ENCODE peak calls at places on chromosomes 7 and 10, in eight cellular contexts. T, A, K, M, P, L, O and D are unnamed samples.

GRCh38 chr7:92633211-92633906 is 43.2 kb upstream of the FAM133B start:
- DNase-seq in P (no peak), M (peak; percentile 87), T (no peak), K (peak; percentile 96), L (peak; percentile 52), O (peak; percentile 92), A (peak; percentile 85), D (no peak)

GRCh38 chr7:23044581-23044980 is 30.7 kb upstream of the HYCC1 start:
- DNase-seq in K (no peak), M (no peak), P (no peak), T (no peak), L (no peak), A (no peak), O (no peak), D (no peak)

GRCh38 chr7:9250876-9251275 is 817.5 kb downstream of the NXPH1 start:
- DNase-seq in A (no peak), O (no peak), K (no peak), M (no peak), T (no peak), L (no peak), P (no peak), D (no peak)

GRCh38 chr10:1939016-1939415 is 201.7 kb upstream of the ADARB2 start:
- DNase-seq in A (no peak), L (no peak), T (no peak), O (no peak), K (no peak), P (peak; percentile 50), M (no peak), D (no peak)

GRCh38 chr10:117167346-117168134 is 29.5 kb upstream of the VAX1 start:
- DNase-seq in M (no peak), O (no peak), K (no peak), L (no peak), A (no peak), P (no peak), T (no peak), D (no peak)

GRCh38 chr10:99733366-99733765 is 1.3 kb downstream of the CUTC start:
- DNase-seq in O (no peak), T (no peak), K (no peak), M (no peak), A (no peak), P (no peak), L (no peak), D (no peak)

GRCh38 chr10:21888959-21889358 is 114.6 kb downstream of the DNAJC1 start:
- DNase-seq in K (no peak), O (no peak), M (no peak), P (no peak), T (no peak), A (no peak), L (no peak), D (no peak)

GRCh38 chr10:131980757-131981428 is 830 bp downstream of the BNIP3 start:
- DNase-seq in P (no peak), A (no peak), T (no peak), K (peak; percentile 31), O (no peak), M (no peak), L (no peak), D (no peak)

GRCh38 chr10:116815641-116816415 is 33.5 kb upstream of the ENO4 start:
- DNase-seq in O (no peak), A (peak; percentile 18), L (no peak), K (peak; percentile 9), T (no peak), P (no peak), M (no peak), D (no peak)

GRCh38 chr7:18834574-18835361 is 282.7 kb downstream of the TWIST1 start:
- DNase-seq in M (no peak), P (no peak), O (no peak), K (no peak), T (no peak), L (no peak), A (no peak), D (no peak)

GRCh38 chr10:43251664-43252165 is 15.2 kb downstream of the RASGEF1A start:
- DNase-seq in T (no peak), O (no peak), A (no peak), L (peak; percentile 25), M (no peak), P (no peak), K (no peak), D (no peak)

GRCh38 chr10:5976689-5977470 is 463 bp downstream of the IL15RA start:
- DNase-seq in A (no peak), P (peak; percentile 25), O (peak; percentile 26), L (peak; percentile 77), M (no peak), K (peak; percentile 59), T (no peak), D (no peak)

GRCh38 chr7:14341200-14341599 is 351.7 kb upstream of the ETV1 start:
- DNase-seq in T (no peak), M (no peak), P (no peak), A (no peak), K (no peak), O (no peak), L (no peak), D (no peak)

GRCh38 chr7:90771281-90771680 is 175.2 kb downstream of the CDK14 start:
- DNase-seq in K (peak; percentile 90), A (no peak), M (no peak), P (no peak), O (no peak), T (no peak), L (no peak), D (no peak)

GRCh38 chr10:121165276-121165675 is 314.1 kb downstream of the WDR11 start:
- DNase-seq in O (peak; percentile 72), A (no peak), M (no peak), L (no peak), T (no peak), K (peak; percentile 1), P (no peak), D (no peak)

GRCh38 chr10:5900247-5900646 is 10.2 kb downstream of the FBH1 start:
- DNase-seq in K (no peak), T (no peak), P (no peak), L (no peak), O (no peak), M (no peak), A (no peak), D (no peak)

GRCh38 chr7:141930211-141930610 is 14.0 kb downstream of the OR9A4 start:
- DNase-seq in K (no peak), O (no peak), M (no peak), P (no peak), A (no peak), L (no peak), T (no peak), D (no peak)

GRCh38 chr7:103805376-103805775 is 184.1 kb downstream of the RELN start:
- DNase-seq in A (peak; percentile 1), O (no peak), T (no peak), L (no peak), P (no peak), K (peak; percentile 10), M (no peak), D (no peak)